ENCODE peak calls at places on chromosomes 1 and 21, in five cellular contexts. J is fibroblast of lung, B is neural progenitor cell, M is K562, S is PC-3. U is an unnamed sample. For H3K4me1, the result is how much of the 10 kb centered on the place peaks cover.

GRCh38 chr1:2344744-2345296 is 46.5 kb downstream of the MORN1 start:
- DNase-seq in J (no peak), B (no peak), M (no peak), S (no peak), U (no peak)

GRCh38 chr21:16455978-16456377 is 726.2 kb downstream of the USP25 start:
- DNase-seq in J (peak), B (no peak), M (no peak), S (no peak), U (no peak)

GRCh38 chr1:218374972-218375371 is 29.8 kb downstream of the TGFB2 start:
- DNase-seq in J (no peak), B (no peak), M (no peak), S (peak), U (no peak)

GRCh38 chr21:39637971-39638628 is 25.4 kb downstream of the B3GALT5 start:
- DNase-seq in J (no peak), B (no peak), M (no peak), S (no peak), U (no peak)

GRCh38 chr1:149879556-149879955 is 19.8 kb upstream of the BOLA1 start:
- DNase-seq in J (no peak), B (no peak), M (no peak), S (no peak), U (no peak)

GRCh38 chr21:43352138-43352537 is 74.8 kb downstream of the SIK1 start:
- DNase-seq in J (no peak), B (no peak), M (no peak), S (no peak), U (no peak)

GRCh38 chr1:100927276-100927675 is 31.4 kb downstream of the SLC30A7 start:
- DNase-seq in J (no peak), B (no peak), M (no peak), S (no peak), U (no peak)

GRCh38 chr1:41523071-41523470 is 38.6 kb upstream of the EDN2 start:
- DNase-seq in J (no peak), B (no peak), M (no peak), S (no peak), U (no peak)

GRCh38 chr1:157965584-157965983 is 27.9 kb upstream of the KIRREL1 start:
- DNase-seq in J (no peak), B (peak), M (no peak), S (no peak), U (peak)

GRCh38 chr1:205183676-205184335 is 27.7 kb downstream of the DSTYK start:
- DNase-seq in J (no peak), B (no peak), M (no peak), S (no peak), U (no peak)

GRCh38 chr1:231236131-231236571 is 4.9 kb upstream of the GNPAT start:
- DNase-seq in J (peak), B (no peak), M (no peak), S (no peak), U (no peak)

GRCh38 chr21:40736145-40736544 is 110.8 kb downstream of the DSCAM start:
- DNase-seq in J (no peak), B (no peak), M (no peak), S (no peak), U (no peak)

GRCh38 chr21:46597896-46598343 is 7.0 kb downstream of the S100B start:
- DNase-seq in J (no peak), B (no peak), M (peak), S (no peak), U (no peak)

GRCh38 chr1:95233321-95233736 is 681 bp upstream of the RWDD3 start:
- DNase-seq in J (peak), B (peak), M (peak), S (peak), U (no peak)

GRCh38 chr1:227947425-227947677 is 381 bp downstream of the WNT9A start:
- DNase-seq in J (no peak), B (no peak), M (no peak), S (no peak), U (no peak)

GRCh38 chr1:115505157-115505571 is 136.6 kb upstream of the VANGL1 start:
- DNase-seq in J (peak), B (no peak), M (no peak), S (no peak), U (peak)

GRCh38 chr1:241518447-241519307 is 878 bp downstream of the FH start:
- DNase-seq in J (peak), B (no peak), M (peak), S (peak), U (no peak)

GRCh38 chr1:4171480-4172450 is 271.7 kb upstream of the C1orf174 start:
- DNase-seq in J (no peak), B (no peak), M (no peak), S (no peak), U (no peak)

GRCh38 chr1:173301507-173301906 is 94.4 kb upstream of the TNFSF4 start:
- DNase-seq in J (peak), B (no peak), M (peak), S (peak), U (peak)

GRCh38 chr1:219220945-219221344 is 47.3 kb downstream of the LYPLAL1 start:
- DNase-seq in J (no peak), B (no peak), M (peak), S (peak), U (no peak)

GRCh38 chr1:168932539-168932938 is 174.0 kb upstream of the ATP1B1 start:
- DNase-seq in J (peak), B (no peak), M (no peak), S (peak), U (no peak)

GRCh38 chr1:224873645-224874369 is 55.7 kb upstream of the DNAH14 start:
- DNase-seq in J (peak), B (no peak), M (no peak), S (peak), U (peak)

GRCh38 chr1:201426395-201427310 is 5.1 kb upstream of the TNNI1 start:
- DNase-seq in J (no peak), B (no peak), M (no peak), S (no peak), U (no peak)

GRCh38 chr1:245752551-245752950 is 597.8 kb downstream of the KIF26B start:
- DNase-seq in J (no peak), B (no peak), M (no peak), S (no peak), U (no peak)

GRCh38 chr1:201719812-201720521 is 109.0 kb upstream of the IPO9 start:
- DNase-seq in J (peak), B (peak), M (no peak), S (no peak), U (peak)

GRCh38 chr1:10759413-10760200 is 36.8 kb downstream of the CASZ1 start:
- DNase-seq in J (no peak), B (no peak), M (no peak), S (peak), U (no peak)

GRCh38 chr1:147545133-147545532 is 3.8 kb downstream of the BCL9 start:
- DNase-seq in J (peak), B (peak), M (no peak), S (peak), U (peak)

GRCh38 chr1:223110963-223111362 is 32.1 kb downstream of the TLR5 start:
- DNase-seq in J (no peak), B (no peak), M (no peak), S (no peak), U (no peak)

GRCh38 chr1:33321178-33321577 is 280 bp upstream of the A3GALT2 start:
- DNase-seq in J (no peak), B (no peak), M (no peak), S (no peak), U (no peak)

GRCh38 chr1:76138217-76138616 is 63.7 kb downstream of the ST6GALNAC3 start:
- DNase-seq in J (no peak), B (no peak), M (no peak), S (no peak), U (no peak)

GRCh38 chr1:201171063-201172036 is 17.1 kb upstream of the TMEM9 start:
- DNase-seq in J (peak), B (peak), M (peak), S (peak), U (peak)

GRCh38 chr1:212981571-212982328 is 31.4 kb downstream of the VASH2 start:
- DNase-seq in J (no peak), B (no peak), M (no peak), S (no peak), U (no peak)

GRCh38 chr1:70043806-70044205 is 161.6 kb downstream of the LRRC40 start:
- DNase-seq in J (peak), B (no peak), M (peak), S (peak), U (peak)

GRCh38 chr1:154862927-154863701 is 7.0 kb downstream of the KCNN3 start:
- DNase-seq in J (no peak), B (peak), M (no peak), S (no peak), U (no peak)

GRCh38 chr21:42669069-42669468 is 15.6 kb downstream of the PDE9A start:
- DNase-seq in J (no peak), B (no peak), M (no peak), S (peak), U (no peak)

GRCh38 chr1:156623946-156624813 is 5.0 kb downstream of the HAPLN2 start:
- DNase-seq in J (peak), B (peak), M (peak), S (peak), U (peak)

GRCh38 chr21:31991356-31992331 is 118.8 kb downstream of the HUNK start:
- DNase-seq in J (no peak), B (peak), M (peak), S (no peak), U (no peak)

GRCh38 chr1:53766766-53767409 is 27.9 kb upstream of the GLIS1 start:
- DNase-seq in J (peak), B (no peak), M (no peak), S (no peak), U (peak)

GRCh38 chr1:53766194-53766748 is 27.3 kb upstream of the GLIS1 start:
- DNase-seq in J (no peak), B (no peak), M (no peak), S (no peak), U (no peak)

GRCh38 chr1:53769780-53770179 is 30.8 kb upstream of the GLIS1 start:
- DNase-seq in J (peak), B (no peak), M (no peak), S (no peak), U (no peak)

GRCh38 chr1:53771648-53772047 is 32.7 kb upstream of the GLIS1 start:
- DNase-seq in J (peak), B (no peak), M (no peak), S (peak), U (no peak)

GRCh38 chr1:53769184-53769583 is 30.2 kb upstream of the GLIS1 start:
- DNase-seq in J (no peak), B (no peak), M (no peak), S (no peak), U (no peak)
- TF ChIP-seq EZH2 in J (no peak), B (no peak), M (no peak), S (no peak), U (no peak)

GRCh38 chr21:35225573-35225972 is 176.5 kb upstream of the RUNX1 start:
- DNase-seq in J (no peak), B (no peak), M (no peak), S (no peak), U (no peak)

GRCh38 chr21:35229290-35229689 is 180.2 kb upstream of the RUNX1 start:
- DNase-seq in J (no peak), B (no peak), M (peak), S (no peak), U (no peak)

GRCh38 chr21:35227774-35228173 is 178.7 kb upstream of the RUNX1 start:
- DNase-seq in J (no peak), B (no peak), M (no peak), S (no peak), U (no peak)

GRCh38 chr21:35226302-35226701 is 177.2 kb upstream of the RUNX1 start:
- DNase-seq in J (peak), B (peak), M (no peak), S (peak), U (no peak)

GRCh38 chr21:35226960-35227741 is 178.0 kb upstream of the RUNX1 start:
- DNase-seq in J (no peak), B (no peak), M (no peak), S (no peak), U (no peak)
- H3K4me1 ChIP-seq in J (under half), B (under half), M (under half), S (under half), U (under half)

DNA sequence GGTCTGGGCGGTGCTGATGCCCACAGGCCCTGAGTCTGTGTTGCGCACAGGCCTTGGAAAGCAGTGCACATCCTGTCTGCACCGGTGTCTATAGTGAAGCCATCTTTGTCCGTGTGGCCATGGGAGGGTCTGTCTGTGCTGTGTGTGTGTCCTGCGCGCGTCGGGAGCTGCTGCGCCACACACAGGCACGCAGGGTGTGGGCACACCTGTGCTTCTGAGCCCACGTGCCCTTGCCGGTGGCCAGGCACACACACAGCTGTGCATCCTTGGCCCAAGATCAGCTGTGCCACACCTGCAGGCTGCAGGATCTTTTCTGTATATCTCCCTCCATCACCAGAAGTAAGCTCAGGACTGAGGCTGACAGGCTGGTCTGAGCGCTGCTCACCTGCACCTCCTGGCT is 3.2 kb upstream of the SAMD11 start:
- DNase-seq in J (no peak), B (no peak), M (no peak), S (no peak), U (no peak)
- TF ChIP-seq EZH2 in J (peak), B (no peak), M (no peak), S (no peak), U (no peak)

DNA sequence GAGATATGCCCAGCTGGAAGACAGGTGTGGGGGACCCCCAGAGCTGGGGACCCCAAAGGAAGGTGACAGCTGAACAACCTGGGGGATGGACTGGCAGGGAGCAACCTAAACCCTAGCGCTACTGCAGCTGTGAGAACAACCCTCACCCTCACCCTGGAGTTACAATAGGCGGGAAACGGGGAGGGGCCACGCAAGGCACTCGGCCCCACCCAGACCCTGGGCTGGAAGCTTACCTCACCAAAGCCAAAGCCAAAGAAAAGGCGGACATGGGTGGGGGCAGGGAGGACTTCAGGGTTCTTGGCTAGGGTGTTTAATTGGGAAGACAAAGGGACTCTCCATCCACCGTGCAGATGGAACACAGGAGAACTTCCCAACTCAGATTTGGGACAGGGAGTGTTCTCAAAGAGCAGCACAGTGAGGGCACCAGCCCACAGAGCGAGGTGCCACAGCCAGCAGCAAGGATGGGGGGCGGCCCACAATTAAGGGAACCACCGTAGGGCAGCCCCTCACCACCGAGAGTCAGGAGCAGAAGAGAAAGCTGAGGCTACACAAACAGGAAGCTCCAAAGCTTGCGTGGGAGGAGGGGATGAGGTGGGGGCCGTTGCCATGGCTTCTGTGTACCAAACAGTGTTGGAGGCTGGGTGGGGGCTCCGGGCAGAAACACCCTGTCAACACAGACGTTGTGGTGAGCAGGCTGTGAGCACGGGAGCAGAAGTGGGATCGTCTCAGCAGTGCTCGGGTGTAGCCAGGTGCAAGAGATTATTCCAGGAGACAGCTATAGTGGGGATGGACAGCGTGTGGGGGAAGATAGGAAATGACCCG is 1.9 kb downstream of the TAGLN2 start:
- DNase-seq in J (peak), B (no peak), M (peak), S (peak), U (peak)
- H3K4me1 ChIP-seq in J (under half), B (under half), M (under half), S (half or more), U (under half)

GRCh38 chr1:203742446-203742845 is 22.5 kb upstream of the LAX1 start:
- DNase-seq in J (no peak), B (no peak), M (no peak), S (no peak), U (peak)
- TF ChIP-seq EZH2 in J (no peak), B (no peak), M (no peak), S (no peak), U (no peak)

DNA sequence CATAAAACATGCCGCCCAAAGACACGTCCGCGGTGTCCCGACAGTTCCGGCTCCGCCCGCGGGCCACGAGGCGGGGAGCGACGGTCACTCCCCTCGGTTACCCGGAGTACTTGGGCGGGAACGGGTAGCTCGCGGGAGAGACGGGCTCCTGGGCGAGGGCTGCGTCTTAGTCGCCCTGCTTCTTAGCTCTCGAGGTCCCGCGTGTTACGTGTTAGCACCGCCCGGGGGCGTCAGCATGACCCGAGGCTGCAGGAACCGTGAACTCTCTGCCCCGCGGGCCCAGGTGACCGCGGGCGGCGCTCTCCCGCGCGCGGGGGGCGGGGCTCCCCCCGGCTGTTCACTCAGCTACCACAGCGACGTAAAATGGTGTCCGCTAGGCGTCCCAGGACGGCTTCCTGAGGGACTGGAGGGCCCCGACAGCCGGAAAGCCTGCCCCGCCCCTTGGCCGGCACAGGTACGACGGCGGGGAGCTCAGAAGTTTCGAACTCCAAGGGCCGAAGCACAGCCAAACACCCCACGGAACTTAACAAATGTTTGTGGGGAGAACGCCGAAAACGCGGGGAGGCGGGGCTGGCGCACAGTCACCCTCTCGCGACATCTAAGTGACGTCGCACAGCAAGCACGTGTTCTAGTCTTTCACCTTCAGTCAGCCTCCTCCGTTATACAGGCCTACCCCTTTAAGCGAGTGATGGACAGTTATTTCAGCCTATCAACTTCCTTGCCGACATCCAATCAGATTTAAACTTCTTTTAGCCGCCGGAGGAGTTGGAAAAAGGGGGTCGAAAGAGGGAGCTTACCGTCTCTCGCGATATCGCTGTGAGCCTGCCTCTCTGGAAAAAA is 757 bp upstream of the RBM15 start:
- DNase-seq in J (peak), B (peak), M (peak), S (peak), U (peak)
- H3K4me1 ChIP-seq in J (under half), B (under half), M (under half), S (under half), U (under half)

DNA sequence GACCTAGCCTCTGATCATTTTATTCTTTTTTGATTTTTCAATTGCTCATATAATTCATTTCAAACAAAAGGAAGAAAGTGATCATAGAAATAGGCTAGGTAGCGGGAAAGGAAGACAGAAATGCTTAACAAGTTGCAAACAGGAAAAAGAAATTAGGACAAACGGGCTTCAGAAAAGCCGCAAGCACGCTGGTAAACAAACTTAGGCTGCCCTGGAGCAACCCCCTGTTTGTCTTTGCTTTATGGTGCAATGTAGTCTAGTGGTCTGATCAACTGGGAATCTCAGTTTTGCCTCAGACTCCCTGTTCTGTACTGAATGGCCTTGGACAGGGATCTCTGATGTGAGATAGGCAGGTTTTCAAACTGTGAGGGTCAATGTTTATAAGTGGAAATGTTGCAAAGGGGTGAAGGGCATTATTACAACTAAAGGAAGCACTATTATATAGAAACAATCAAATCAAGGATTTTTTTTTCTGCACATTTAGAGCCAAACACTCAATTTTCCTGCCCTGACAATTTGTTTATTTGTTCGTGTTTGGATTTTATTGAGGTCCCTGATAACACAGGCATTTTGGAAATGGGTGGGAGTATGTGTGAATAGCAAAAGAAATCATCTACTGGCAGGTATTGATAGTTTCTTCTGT is 146.8 kb upstream of the NRIP1 start:
- DNase-seq in J (no peak), B (no peak), M (no peak), S (no peak), U (no peak)
- TF ChIP-seq EZH2 in J (no peak), B (no peak), M (no peak), S (no peak), U (no peak)